ENCODE peak calls at places on chromosomes 6 and 20, in four cellular contexts. One of them, this sample, is unnamed.

GRCh38 chr20:4929686-4930397 is 71.5 kb downstream of the SLC23A2 start:
- DNase-seq in GM12878: no peak
- DNase-seq in HepG2: no peak
- DNase-seq in K562: no peak
- DNase-seq in this sample: no peak

GRCh38 chr6:157194110-157194509 is 129.2 kb downstream of the TMEM242 start:
- DNase-seq in GM12878: no peak
- DNase-seq in K562: no peak
- DNase-seq in HepG2: no peak
- DNase-seq in this sample: no peak

GRCh38 chr6:137749595-137750215 is 117.4 kb upstream of the TNFAIP3 start:
- DNase-seq in HepG2: no peak
- DNase-seq in K562: no peak
- DNase-seq in GM12878: no peak
- DNase-seq in this sample: no peak

GRCh38 chr6:71979911-71980310 is 93.6 kb downstream of the RIMS1 start:
- DNase-seq in K562: no peak
- DNase-seq in GM12878: no peak
- DNase-seq in HepG2: no peak
- DNase-seq in this sample: no peak

GRCh38 chr6:116420341-116420740 is 40.8 kb upstream of the CALHM6 start:
- DNase-seq in GM12878: no peak
- DNase-seq in K562: no peak
- DNase-seq in HepG2: no peak
- DNase-seq in this sample: no peak

GRCh38 chr6:30169658-30170614 is 6.6 kb downstream of the TRIM15 start:
- DNase-seq in GM12878: peak
- DNase-seq in HepG2: peak
- DNase-seq in K562: peak
- DNase-seq in this sample: peak

GRCh38 chr6:155782320-155782730 is 326.7 kb upstream of the NOX3 start:
- DNase-seq in GM12878: no peak
- DNase-seq in HepG2: no peak
- DNase-seq in K562: no peak
- DNase-seq in this sample: peak

GRCh38 chr20:46965477-46965876 is 70.8 kb downstream of the EYA2 start:
- DNase-seq in HepG2: no peak
- DNase-seq in GM12878: no peak
- DNase-seq in K562: no peak
- DNase-seq in this sample: no peak

GRCh38 chr20:7375905-7376304 is 564.4 kb downstream of the HAO1 start:
- DNase-seq in K562: peak
- DNase-seq in HepG2: peak
- DNase-seq in GM12878: no peak
- DNase-seq in this sample: peak

GRCh38 chr6:134714679-134715078 is 235.2 kb downstream of the ALDH8A1 start:
- DNase-seq in GM12878: no peak
- DNase-seq in HepG2: no peak
- DNase-seq in K562: no peak
- DNase-seq in this sample: peak

GRCh38 chr20:57033994-57034393 is 232.4 kb downstream of the BMP7 start:
- DNase-seq in GM12878: no peak
- DNase-seq in HepG2: no peak
- DNase-seq in K562: no peak
- DNase-seq in this sample: no peak

DNA sequence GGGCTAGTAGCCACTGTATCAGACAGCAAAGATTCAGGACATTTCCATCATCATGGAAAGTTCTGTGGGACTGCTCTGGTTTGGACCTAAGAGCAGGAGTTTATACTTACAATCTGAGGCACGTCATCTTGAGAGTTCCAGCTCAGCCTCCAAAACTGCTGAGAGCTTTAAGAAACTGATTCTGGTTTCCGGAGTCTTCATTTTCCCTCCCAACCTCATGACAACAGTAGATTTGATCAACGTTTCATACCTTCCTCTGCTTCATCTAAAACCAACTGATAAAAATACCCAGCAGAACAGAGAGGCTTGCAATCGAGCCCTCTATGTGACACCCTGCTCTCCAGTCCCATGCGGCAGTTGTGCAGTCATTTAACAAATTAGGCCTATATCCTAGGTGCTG is 64.3 kb upstream of the EPB41L1 start:
- DNase-seq in GM12878: no peak
- DNase-seq in K562: no peak
- DNase-seq in HepG2: no peak
- DNase-seq in this sample: no peak
- TF ChIP-seq POLR2AphosphoS5 in GM12878: no peak
- TF ChIP-seq POLR2AphosphoS5 in K562: no peak
- TF ChIP-seq POLR2AphosphoS5 in HepG2: no peak
- TF ChIP-seq POLR2AphosphoS5 in this sample: no peak

DNA sequence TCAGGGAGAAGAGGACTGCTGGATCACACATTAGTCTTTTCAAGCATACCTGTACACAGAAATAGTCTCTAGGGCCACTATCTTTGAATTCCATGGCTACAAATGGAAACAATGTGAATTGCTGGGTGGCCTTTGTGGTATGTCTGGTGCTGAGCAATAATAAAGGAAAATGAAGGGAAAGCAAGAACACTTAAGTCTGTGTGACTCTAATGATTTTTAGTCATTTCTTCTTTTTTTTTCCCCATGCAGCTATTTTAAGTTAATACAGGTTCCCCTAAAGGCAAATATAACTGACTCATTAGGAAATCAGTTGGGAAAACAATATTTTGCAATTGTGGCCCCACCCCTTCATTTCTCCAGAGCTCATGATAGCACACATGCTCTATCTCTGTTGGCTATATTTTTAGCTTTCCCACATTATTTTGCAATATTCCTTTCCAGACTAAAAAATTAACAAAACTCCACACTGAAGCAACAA is 367.7 kb downstream of the GRIK2 start:
- DNase-seq in HepG2: no peak
- DNase-seq in K562: no peak
- DNase-seq in GM12878: no peak
- DNase-seq in this sample: no peak
- TF ChIP-seq MYC in HepG2: no peak
- TF ChIP-seq MYC in K562: no peak
- TF ChIP-seq MYC in GM12878: no peak
- TF ChIP-seq MYC in this sample: no peak

DNA sequence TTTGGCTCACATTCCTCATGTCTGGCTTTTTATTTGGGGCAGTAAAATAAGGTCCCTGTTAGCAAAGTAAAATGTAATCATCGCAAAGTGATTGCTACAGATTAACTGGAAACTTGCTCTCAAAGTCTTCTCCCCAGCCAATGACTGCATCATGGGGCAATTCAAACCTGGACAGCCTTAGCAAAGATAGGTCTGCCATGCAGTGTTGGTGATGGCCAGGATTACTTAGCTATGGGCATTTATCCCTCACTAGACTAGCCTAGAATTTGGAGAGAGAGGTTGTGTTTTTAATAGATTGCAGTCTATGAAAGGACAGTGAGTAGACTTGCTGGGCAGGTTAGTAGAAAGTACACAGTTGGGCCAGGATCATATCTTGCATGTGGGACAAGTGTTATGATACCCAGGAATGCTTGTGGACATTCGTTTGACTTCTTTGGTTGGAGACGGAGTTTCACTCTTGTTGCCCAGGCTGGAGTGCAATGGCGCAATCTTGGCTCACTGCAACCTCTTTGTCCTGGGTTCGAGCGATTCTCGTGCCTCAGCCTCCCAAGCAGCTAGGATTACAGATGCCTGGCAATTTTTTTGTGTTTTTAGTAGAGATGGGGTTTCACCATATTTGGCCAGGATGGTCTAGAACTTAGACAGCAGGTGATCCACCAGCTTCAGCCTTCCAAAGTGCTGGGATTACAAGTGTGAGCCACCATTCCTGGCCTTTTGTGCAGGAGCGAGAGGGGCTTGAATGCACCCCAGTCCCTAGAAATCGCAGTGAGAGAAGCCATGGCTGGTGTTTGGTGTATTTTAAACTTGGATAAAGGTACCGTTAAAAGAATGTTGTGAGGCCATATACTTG is 3.4 kb downstream of the RPS12 start:
- DNase-seq in HepG2: peak
- DNase-seq in K562: no peak
- DNase-seq in GM12878: no peak
- DNase-seq in this sample: no peak
- H3K9ac ChIP-seq in HepG2: no peak
- H3K9ac ChIP-seq in K562: no peak
- H3K9ac ChIP-seq in GM12878: no peak
- H3K9ac ChIP-seq in this sample: no peak

GRCh38 chr6:118996289-118996820 is 61.4 kb upstream of the MCM9 start:
- DNase-seq in K562: no peak
- DNase-seq in HepG2: no peak
- DNase-seq in GM12878: no peak
- DNase-seq in this sample: no peak

GRCh38 chr6:118999494-118999893 is 64.5 kb upstream of the MCM9 start:
- DNase-seq in GM12878: no peak
- DNase-seq in HepG2: peak
- DNase-seq in K562: no peak
- DNase-seq in this sample: no peak

GRCh38 chr6:119006972-119007371 is 71.5 kb downstream of the FAM184A start:
- DNase-seq in HepG2: no peak
- DNase-seq in GM12878: no peak
- DNase-seq in K562: no peak
- DNase-seq in this sample: no peak

GRCh38 chr6:119002069-119002468 is 67.1 kb upstream of the MCM9 start:
- DNase-seq in K562: no peak
- DNase-seq in GM12878: no peak
- DNase-seq in HepG2: no peak
- DNase-seq in this sample: no peak
- TF ChIP-seq POLR2AphosphoS5 in K562: no peak
- TF ChIP-seq POLR2AphosphoS5 in GM12878: no peak
- TF ChIP-seq POLR2AphosphoS5 in HepG2: no peak
- TF ChIP-seq POLR2AphosphoS5 in this sample: no peak

GRCh38 chr6:41438746-41439145 is 103.3 kb downstream of the NCR2 start:
- DNase-seq in GM12878: no peak
- DNase-seq in K562: no peak
- DNase-seq in HepG2: no peak
- DNase-seq in this sample: no peak

GRCh38 chr6:41437604-41438003 is 102.2 kb downstream of the NCR2 start:
- DNase-seq in K562: no peak
- DNase-seq in HepG2: no peak
- DNase-seq in GM12878: no peak
- DNase-seq in this sample: no peak

GRCh38 chr6:41440958-41441357 is 105.2 kb upstream of the FOXP4 start:
- DNase-seq in K562: no peak
- DNase-seq in HepG2: no peak
- DNase-seq in GM12878: no peak
- DNase-seq in this sample: no peak

GRCh38 chr6:41441598-41442205 is 104.5 kb upstream of the FOXP4 start:
- DNase-seq in K562: no peak
- DNase-seq in GM12878: no peak
- DNase-seq in HepG2: no peak
- DNase-seq in this sample: no peak

DNA sequence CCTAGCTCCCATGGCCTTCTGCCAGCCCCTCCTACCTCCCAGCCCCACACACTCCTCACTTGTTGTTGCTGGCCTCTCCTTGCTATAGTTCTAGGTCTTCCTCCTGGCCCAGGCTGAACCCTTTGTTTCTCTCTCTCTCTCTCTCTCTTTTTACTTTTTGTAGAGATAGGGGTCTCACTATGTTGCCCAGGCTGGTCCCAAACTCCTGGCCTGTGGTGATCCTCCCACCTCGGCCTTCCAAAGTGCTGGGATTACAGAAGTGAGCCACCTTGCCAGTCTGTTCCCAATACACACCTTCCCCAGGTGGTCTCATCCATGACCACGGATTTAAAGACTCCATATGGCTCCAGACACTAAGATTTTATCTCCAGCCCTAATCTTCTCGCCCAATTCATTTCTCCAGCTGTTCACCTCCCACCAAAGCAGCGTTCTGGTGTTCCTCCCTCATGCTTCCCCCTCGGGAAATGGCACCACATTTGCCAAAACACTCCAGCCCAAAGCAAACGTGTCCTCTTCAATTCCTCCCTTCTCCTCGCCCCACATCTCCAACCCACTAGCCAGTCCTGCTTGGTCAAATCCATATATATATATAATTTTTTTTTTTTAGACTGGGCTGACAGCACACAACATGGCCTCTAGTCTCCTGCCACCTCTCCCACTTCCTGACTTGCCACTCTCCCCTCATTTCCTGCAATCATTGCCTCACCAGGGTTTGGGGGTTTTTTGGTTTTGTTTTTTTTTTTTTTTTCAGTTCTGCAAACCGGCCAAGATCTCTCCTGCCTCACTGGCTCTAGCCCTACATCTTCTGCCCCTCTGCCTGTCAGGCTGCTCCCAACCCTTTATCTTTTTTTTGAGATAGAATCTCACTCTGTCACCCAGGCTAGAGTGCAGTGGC is 104.4 kb downstream of the NCR2 start:
- DNase-seq in HepG2: no peak
- DNase-seq in GM12878: peak
- DNase-seq in K562: no peak
- DNase-seq in this sample: no peak
- TF ChIP-seq MYC in HepG2: no peak
- TF ChIP-seq MYC in GM12878: no peak
- TF ChIP-seq MYC in K562: no peak
- TF ChIP-seq MYC in this sample: no peak

This sample was measured in endothelial cell of umbilical vein.